ENCODE peak calls at places on chromosomes 3 and 15, in nine cellular contexts. S, F, N, X, G, K, H, P and A are unnamed samples.

GRCh38 chr3:178393833-178394232 is 142.4 kb upstream of the KCNMB2 start:
- DNase-seq in X (no peak), G (peak), K (no peak), F (no peak), H (no peak), S (peak), P (no peak), N (no peak), A (no peak)

GRCh38 chr15:46344115-46344749 is 709.4 kb downstream of the SQOR start:
- DNase-seq in G (no peak), P (no peak), H (peak), K (no peak), N (no peak), F (no peak), X (no peak), S (no peak), A (no peak)

GRCh38 chr3:173800154-173800553 is 402.6 kb downstream of the NLGN1 start:
- DNase-seq in K (no peak), H (no peak), F (no peak), X (no peak), P (no peak), G (no peak), S (no peak), N (no peak), A (no peak)

GRCh38 chr3:16520636-16521579 is 7.4 kb upstream of the RFTN1 start:
- DNase-seq in N (no peak), G (no peak), H (no peak), S (no peak), P (no peak), F (no peak), X (no peak), K (peak), A (no peak)

GRCh38 chr15:40439461-40440299 is 1.1 kb upstream of the BAHD1 start:
- DNase-seq in P (no peak), S (peak), X (peak), G (peak), K (no peak), F (no peak), N (no peak), H (peak), A (no peak)

GRCh38 chr15:100346866-100347512 is 5.2 kb upstream of the ADAMTS17 start:
- DNase-seq in X (no peak), N (no peak), G (no peak), P (no peak), S (no peak), K (no peak), F (no peak), H (no peak), A (no peak)

GRCh38 chr3:30693470-30694120 is 87.2 kb downstream of the TGFBR2 start:
- DNase-seq in X (peak), N (peak), F (peak), G (peak), H (peak), S (peak), K (peak), P (peak), A (peak)

GRCh38 chr3:181629029-181629428 is 82.7 kb upstream of the SOX2 start:
- DNase-seq in K (no peak), P (peak), S (peak), N (no peak), H (no peak), G (peak), F (no peak), X (no peak), A (no peak)

GRCh38 chr3:127682576-127682975 is 9.8 kb downstream of the ABTB1 start:
- DNase-seq in P (no peak), G (no peak), K (no peak), H (peak), N (no peak), X (no peak), S (no peak), F (no peak), A (no peak)

GRCh38 chr3:44989141-44989540 is 13.1 kb downstream of the EXOSC7 start:
- DNase-seq in S (no peak), X (no peak), N (no peak), H (no peak), P (no peak), K (no peak), G (no peak), F (no peak), A (no peak)

GRCh38 chr3:146895026-146895749 is 290.0 kb upstream of the PLSCR5 start:
- DNase-seq in S (no peak), K (no peak), G (peak), N (no peak), F (no peak), X (no peak), H (no peak), P (peak), A (no peak)

GRCh38 chr3:179794355-179794754 is 141.5 kb downstream of the USP13 start:
- DNase-seq in F (no peak), G (no peak), S (no peak), P (no peak), K (no peak), N (no peak), H (peak), X (no peak), A (no peak)

GRCh38 chr3:60386311-60386710 is 864.9 kb downstream of the FHIT start:
- DNase-seq in P (no peak), H (no peak), X (no peak), K (no peak), G (no peak), N (no peak), S (no peak), F (no peak), A (no peak)

GRCh38 chr15:23506762-23507161 is 58.7 kb upstream of the MKRN3 start:
- DNase-seq in F (no peak), K (no peak), S (no peak), X (no peak), G (no peak), H (no peak), P (no peak), N (no peak), A (no peak)

GRCh38 chr3:137769321-137770065 is 5.4 kb downstream of the SOX14 start:
- DNase-seq in N (no peak), H (no peak), K (no peak), X (no peak), G (no peak), P (no peak), S (no peak), F (no peak), A (no peak)

GRCh38 chr3:141405025-141405424 is 36.7 kb downstream of the ZBTB38 start:
- DNase-seq in F (no peak), S (no peak), N (no peak), G (no peak), X (no peak), H (no peak), P (no peak), K (no peak), A (no peak)

GRCh38 chr3:113354307-113354706 is 87.0 kb downstream of the CFAP44 start:
- DNase-seq in H (no peak), P (peak), X (peak), S (peak), G (no peak), N (peak), K (no peak), F (no peak), A (no peak)

GRCh38 chr15:41291065-41291631 is 41.2 kb downstream of the OIP5 start:
- DNase-seq in X (no peak), F (no peak), N (no peak), P (no peak), G (no peak), H (no peak), S (no peak), K (peak), A (no peak)

GRCh38 chr3:94256888-94257813 is 194.3 kb downstream of the NSUN3 start:
- DNase-seq in X (no peak), S (no peak), P (no peak), H (no peak), F (peak), G (no peak), N (no peak), K (no peak), A (no peak)

GRCh38 chr3:40597441-40597840 is 72.7 kb downstream of the ZNF621 start:
- DNase-seq in X (no peak), P (no peak), S (peak), K (no peak), F (no peak), N (no peak), H (no peak), G (no peak), A (no peak)